ENCODE peak calls at places on chromosomes 16 and 17, in nine cellular contexts. One of them, this sample, is unnamed. For H3K9me3, the result is how much of the 10 kb centered on the place peaks cover.

GRCh38 chr17:562174-562573 is 152.5 kb downstream of the VPS53 start:
- DNase-seq in thoracic aorta: no peak
- DNase-seq in breast epithelium: no peak
- DNase-seq in right lobe of liver: no peak
- DNase-seq in cardiac muscle cell: peak
- DNase-seq in tibial nerve: no peak
- DNase-seq in A549: no peak
- DNase-seq in K562: no peak
- DNase-seq in body of pancreas: no peak
- DNase-seq in this sample: no peak

GRCh38 chr17:63439682-63440081 is 6.4 kb downstream of the CYB561 start:
- DNase-seq in right lobe of liver: no peak
- DNase-seq in body of pancreas: no peak
- DNase-seq in cardiac muscle cell: peak
- DNase-seq in tibial nerve: peak
- DNase-seq in A549: no peak
- DNase-seq in K562: no peak
- DNase-seq in thoracic aorta: no peak
- DNase-seq in breast epithelium: no peak
- DNase-seq in this sample: no peak

GRCh38 chr16:16025214-16025968 is 76.0 kb downstream of the ABCC1 start:
- DNase-seq in right lobe of liver: no peak
- DNase-seq in thoracic aorta: no peak
- DNase-seq in cardiac muscle cell: peak
- DNase-seq in body of pancreas: no peak
- DNase-seq in K562: no peak
- DNase-seq in breast epithelium: peak
- DNase-seq in A549: peak
- DNase-seq in tibial nerve: peak
- DNase-seq in this sample: peak

GRCh38 chr16:17304124-17304813 is 166.5 kb downstream of the XYLT1 start:
- DNase-seq in cardiac muscle cell: no peak
- DNase-seq in right lobe of liver: no peak
- DNase-seq in thoracic aorta: no peak
- DNase-seq in K562: no peak
- DNase-seq in A549: no peak
- DNase-seq in tibial nerve: no peak
- DNase-seq in breast epithelium: peak
- DNase-seq in body of pancreas: peak
- DNase-seq in this sample: no peak

GRCh38 chr16:17476414-17477259 is 5.9 kb upstream of the XYLT1 start:
- DNase-seq in right lobe of liver: no peak
- DNase-seq in thoracic aorta: no peak
- DNase-seq in cardiac muscle cell: peak
- DNase-seq in tibial nerve: peak
- DNase-seq in body of pancreas: peak
- DNase-seq in K562: peak
- DNase-seq in A549: peak
- DNase-seq in breast epithelium: no peak
- DNase-seq in this sample: no peak

GRCh38 chr17:41930009-41930832 is at the start of gene ODAD4:
- DNase-seq in right lobe of liver: peak
- DNase-seq in A549: peak
- DNase-seq in tibial nerve: peak
- DNase-seq in K562: peak
- DNase-seq in thoracic aorta: peak
- DNase-seq in body of pancreas: peak
- DNase-seq in cardiac muscle cell: peak
- DNase-seq in breast epithelium: peak
- DNase-seq in this sample: peak

GRCh38 chr16:17921357-17921978 is 415.1 kb downstream of the NPIPA8 start:
- DNase-seq in tibial nerve: no peak
- DNase-seq in K562: peak
- DNase-seq in thoracic aorta: no peak
- DNase-seq in breast epithelium: no peak
- DNase-seq in body of pancreas: peak
- DNase-seq in right lobe of liver: peak
- DNase-seq in cardiac muscle cell: no peak
- DNase-seq in A549: peak
- DNase-seq in this sample: no peak

GRCh38 chr16:79402356-79402755 is 198.2 kb downstream of the MAF start:
- DNase-seq in tibial nerve: no peak
- DNase-seq in thoracic aorta: no peak
- DNase-seq in right lobe of liver: peak
- DNase-seq in body of pancreas: peak
- DNase-seq in A549: no peak
- DNase-seq in breast epithelium: peak
- DNase-seq in K562: peak
- DNase-seq in cardiac muscle cell: no peak
- DNase-seq in this sample: no peak

GRCh38 chr16:47713225-47713595 is 252.1 kb downstream of the PHKB start:
- DNase-seq in A549: peak
- DNase-seq in body of pancreas: no peak
- DNase-seq in K562: peak
- DNase-seq in right lobe of liver: no peak
- DNase-seq in breast epithelium: no peak
- DNase-seq in thoracic aorta: no peak
- DNase-seq in tibial nerve: no peak
- DNase-seq in cardiac muscle cell: peak
- DNase-seq in this sample: no peak

GRCh38 chr16:50245417-50246298 is 20.7 kb upstream of the ADCY7 start:
- DNase-seq in body of pancreas: peak
- DNase-seq in A549: peak
- DNase-seq in thoracic aorta: no peak
- DNase-seq in right lobe of liver: no peak
- DNase-seq in tibial nerve: no peak
- DNase-seq in K562: peak
- DNase-seq in cardiac muscle cell: peak
- DNase-seq in breast epithelium: peak
- DNase-seq in this sample: peak

GRCh38 chr17:67980456-67980855 is 15.8 kb downstream of the C17orf58 start:
- DNase-seq in cardiac muscle cell: no peak
- DNase-seq in K562: no peak
- DNase-seq in right lobe of liver: no peak
- DNase-seq in tibial nerve: no peak
- DNase-seq in body of pancreas: no peak
- DNase-seq in breast epithelium: no peak
- DNase-seq in A549: no peak
- DNase-seq in thoracic aorta: no peak
- DNase-seq in this sample: no peak

GRCh38 chr17:59837362-59838195 is 55.2 kb downstream of the TUBD1 start:
- DNase-seq in thoracic aorta: peak
- DNase-seq in K562: peak
- DNase-seq in tibial nerve: peak
- DNase-seq in right lobe of liver: no peak
- DNase-seq in breast epithelium: peak
- DNase-seq in body of pancreas: peak
- DNase-seq in A549: peak
- DNase-seq in cardiac muscle cell: peak
- DNase-seq in this sample: peak

GRCh38 chr17:32100971-32101631 is 41.2 kb upstream of the RHOT1 start:
- DNase-seq in K562: no peak
- DNase-seq in A549: no peak
- DNase-seq in cardiac muscle cell: no peak
- DNase-seq in right lobe of liver: no peak
- DNase-seq in breast epithelium: no peak
- DNase-seq in thoracic aorta: no peak
- DNase-seq in tibial nerve: no peak
- DNase-seq in body of pancreas: peak
- DNase-seq in this sample: no peak

GRCh38 chr17:44004077-44004760 is at the start of gene NAGS:
- DNase-seq in tibial nerve: no peak
- DNase-seq in A549: no peak
- DNase-seq in breast epithelium: no peak
- DNase-seq in thoracic aorta: no peak
- DNase-seq in K562: peak
- DNase-seq in body of pancreas: no peak
- DNase-seq in cardiac muscle cell: no peak
- DNase-seq in right lobe of liver: peak
- DNase-seq in this sample: no peak

GRCh38 chr16:19008245-19008644 is 24.5 kb downstream of the TMC7 start:
- DNase-seq in breast epithelium: no peak
- DNase-seq in cardiac muscle cell: peak
- DNase-seq in thoracic aorta: no peak
- DNase-seq in body of pancreas: no peak
- DNase-seq in K562: no peak
- DNase-seq in tibial nerve: no peak
- DNase-seq in right lobe of liver: no peak
- DNase-seq in A549: no peak
- DNase-seq in this sample: no peak

GRCh38 chr17:44636562-44636961 is 19.7 kb upstream of the MEIOC start:
- DNase-seq in body of pancreas: no peak
- DNase-seq in thoracic aorta: no peak
- DNase-seq in K562: no peak
- DNase-seq in right lobe of liver: no peak
- DNase-seq in A549: peak
- DNase-seq in breast epithelium: no peak
- DNase-seq in cardiac muscle cell: peak
- DNase-seq in tibial nerve: no peak
- DNase-seq in this sample: no peak

GRCh38 chr16:85583491-85584181 is 29.5 kb upstream of the GSE1 start:
- DNase-seq in breast epithelium: no peak
- DNase-seq in tibial nerve: no peak
- DNase-seq in body of pancreas: no peak
- DNase-seq in A549: no peak
- DNase-seq in thoracic aorta: no peak
- DNase-seq in K562: no peak
- DNase-seq in right lobe of liver: no peak
- DNase-seq in cardiac muscle cell: peak
- DNase-seq in this sample: no peak

DNA sequence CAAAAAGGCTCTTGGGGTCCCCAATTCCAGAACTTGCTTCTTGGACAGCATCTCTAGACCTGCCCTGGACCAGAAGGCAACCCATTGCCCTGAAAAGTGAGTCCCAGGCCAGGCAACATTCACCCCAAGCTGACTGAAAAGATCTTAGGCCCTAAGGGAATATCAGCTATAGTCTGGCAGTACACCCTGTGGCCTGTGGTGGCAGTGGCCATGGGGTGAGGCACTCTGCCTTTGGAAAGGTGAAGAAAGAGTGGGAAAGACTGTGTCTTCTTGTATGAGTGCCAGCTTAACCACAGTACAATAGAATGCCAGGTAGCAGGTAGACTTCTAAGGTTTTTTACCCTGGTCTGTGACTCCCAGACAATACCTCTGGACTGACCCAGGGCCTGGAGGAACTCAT is 564.5 kb downstream of the CDH8 start:
- DNase-seq in right lobe of liver: no peak
- DNase-seq in breast epithelium: no peak
- DNase-seq in cardiac muscle cell: no peak
- DNase-seq in body of pancreas: no peak
- DNase-seq in thoracic aorta: no peak
- DNase-seq in A549: no peak
- DNase-seq in tibial nerve: no peak
- DNase-seq in K562: no peak
- DNase-seq in this sample: no peak
- H3K9me3 ChIP-seq in right lobe of liver: under half
- H3K9me3 ChIP-seq in breast epithelium: under half
- H3K9me3 ChIP-seq in cardiac muscle cell: under half
- H3K9me3 ChIP-seq in body of pancreas: under half
- H3K9me3 ChIP-seq in thoracic aorta: under half
- H3K9me3 ChIP-seq in A549: under half
- H3K9me3 ChIP-seq in tibial nerve: under half
- H3K9me3 ChIP-seq in K562: under half
- H3K9me3 ChIP-seq in this sample: under half

GRCh38 chr17:58572846-58573245 is 58.4 kb upstream of the MTMR4 start:
- DNase-seq in A549: no peak
- DNase-seq in right lobe of liver: no peak
- DNase-seq in body of pancreas: no peak
- DNase-seq in cardiac muscle cell: no peak
- DNase-seq in thoracic aorta: no peak
- DNase-seq in breast epithelium: no peak
- DNase-seq in tibial nerve: no peak
- DNase-seq in K562: peak
- DNase-seq in this sample: no peak
- TF ChIP-seq CTCF in A549: no peak
- TF ChIP-seq CTCF in right lobe of liver: no peak
- TF ChIP-seq CTCF in body of pancreas: no peak
- TF ChIP-seq CTCF in cardiac muscle cell: no peak
- TF ChIP-seq CTCF in thoracic aorta: no peak
- TF ChIP-seq CTCF in breast epithelium: no peak
- TF ChIP-seq CTCF in tibial nerve: no peak
- TF ChIP-seq CTCF in K562: no peak
- TF ChIP-seq CTCF in this sample: no peak

GRCh38 chr16:10410469-10410868 is 24.6 kb downstream of the ATF7IP2 start:
- DNase-seq in tibial nerve: no peak
- DNase-seq in A549: no peak
- DNase-seq in body of pancreas: no peak
- DNase-seq in cardiac muscle cell: no peak
- DNase-seq in thoracic aorta: no peak
- DNase-seq in K562: no peak
- DNase-seq in breast epithelium: no peak
- DNase-seq in right lobe of liver: no peak
- DNase-seq in this sample: no peak
- H3K9me3 ChIP-seq in tibial nerve: under half
- H3K9me3 ChIP-seq in A549: under half
- H3K9me3 ChIP-seq in body of pancreas: under half
- H3K9me3 ChIP-seq in cardiac muscle cell: under half
- H3K9me3 ChIP-seq in thoracic aorta: under half
- H3K9me3 ChIP-seq in K562: half or more
- H3K9me3 ChIP-seq in breast epithelium: half or more
- H3K9me3 ChIP-seq in right lobe of liver: under half
- H3K9me3 ChIP-seq in this sample: half or more

GRCh38 chr16:67150058-67150832 is 553 bp downstream of the B3GNT9 start:
- DNase-seq in tibial nerve: no peak
- DNase-seq in body of pancreas: no peak
- DNase-seq in breast epithelium: no peak
- DNase-seq in cardiac muscle cell: peak
- DNase-seq in A549: peak
- DNase-seq in right lobe of liver: peak
- DNase-seq in thoracic aorta: no peak
- DNase-seq in K562: peak
- DNase-seq in this sample: no peak

GRCh38 chr16:67148221-67148620 is 2.6 kb downstream of the B3GNT9 start:
- DNase-seq in cardiac muscle cell: no peak
- DNase-seq in body of pancreas: no peak
- DNase-seq in right lobe of liver: no peak
- DNase-seq in thoracic aorta: no peak
- DNase-seq in tibial nerve: no peak
- DNase-seq in A549: no peak
- DNase-seq in K562: no peak
- DNase-seq in breast epithelium: no peak
- DNase-seq in this sample: no peak

GRCh38 chr16:67148656-67149275 is 2.0 kb downstream of the B3GNT9 start:
- DNase-seq in right lobe of liver: peak
- DNase-seq in A549: no peak
- DNase-seq in cardiac muscle cell: no peak
- DNase-seq in breast epithelium: no peak
- DNase-seq in body of pancreas: no peak
- DNase-seq in K562: no peak
- DNase-seq in tibial nerve: no peak
- DNase-seq in thoracic aorta: no peak
- DNase-seq in this sample: no peak

GRCh38 chr16:67150833-67151396 is at the start of gene B3GNT9:
- DNase-seq in thoracic aorta: no peak
- DNase-seq in tibial nerve: peak
- DNase-seq in K562: peak
- DNase-seq in body of pancreas: peak
- DNase-seq in right lobe of liver: peak
- DNase-seq in breast epithelium: peak
- DNase-seq in A549: peak
- DNase-seq in cardiac muscle cell: peak
- DNase-seq in this sample: peak

GRCh38 chr16:67149276-67150057 is 1.3 kb downstream of the B3GNT9 start:
- DNase-seq in A549: no peak
- DNase-seq in tibial nerve: no peak
- DNase-seq in breast epithelium: no peak
- DNase-seq in thoracic aorta: no peak
- DNase-seq in K562: no peak
- DNase-seq in right lobe of liver: peak
- DNase-seq in body of pancreas: no peak
- DNase-seq in cardiac muscle cell: no peak
- DNase-seq in this sample: no peak
- TF ChIP-seq CTCF in A549: no peak
- TF ChIP-seq CTCF in tibial nerve: no peak
- TF ChIP-seq CTCF in breast epithelium: no peak
- TF ChIP-seq CTCF in thoracic aorta: no peak
- TF ChIP-seq CTCF in K562: no peak
- TF ChIP-seq CTCF in right lobe of liver: no peak
- TF ChIP-seq CTCF in body of pancreas: no peak
- TF ChIP-seq CTCF in cardiac muscle cell: no peak
- TF ChIP-seq CTCF in this sample: no peak